ENCODE peak calls at places on chromosomes 3 and 15, in six cellular contexts. One of them, this sample, is unnamed.

GRCh38 chr3:100810671-100811070 is 101.4 kb downstream of the TFG start:
- DNase-seq in mesenchymal stem cell: peak; percentile 69
- DNase-seq in heart right ventricle: no peak
- DNase-seq in endodermal cell: no peak
- DNase-seq in adrenal gland: no peak
- DNase-seq in small intestine: no peak
- DNase-seq in this sample: no peak

GRCh38 chr3:58626841-58627579 is 39.6 kb downstream of the FAM3D start:
- DNase-seq in mesenchymal stem cell: no peak
- DNase-seq in heart right ventricle: no peak
- DNase-seq in endodermal cell: no peak
- DNase-seq in adrenal gland: no peak
- DNase-seq in small intestine: no peak
- DNase-seq in this sample: no peak

GRCh38 chr15:71743861-71744382 is 66.4 kb upstream of the NR2E3 start:
- DNase-seq in mesenchymal stem cell: peak; percentile 85
- DNase-seq in heart right ventricle: no peak
- DNase-seq in endodermal cell: peak; percentile 77
- DNase-seq in adrenal gland: peak; percentile 77
- DNase-seq in small intestine: peak; percentile 66
- DNase-seq in this sample: peak; percentile 42

GRCh38 chr3:195352895-195353488 is 82.0 kb upstream of the XXYLT1 start:
- DNase-seq in mesenchymal stem cell: peak; percentile 88
- DNase-seq in heart right ventricle: no peak
- DNase-seq in endodermal cell: no peak
- DNase-seq in adrenal gland: peak; percentile 28
- DNase-seq in small intestine: peak; percentile 2
- DNase-seq in this sample: no peak

GRCh38 chr3:175150812-175151411 is 291.8 kb downstream of the NAALADL2 start:
- DNase-seq in mesenchymal stem cell: no peak
- DNase-seq in heart right ventricle: no peak
- DNase-seq in endodermal cell: peak; percentile 48
- DNase-seq in adrenal gland: no peak
- DNase-seq in small intestine: peak; percentile 5
- DNase-seq in this sample: no peak

GRCh38 chr3:94137377-94137776 is 74.5 kb downstream of the NSUN3 start:
- DNase-seq in mesenchymal stem cell: no peak
- DNase-seq in heart right ventricle: no peak
- DNase-seq in endodermal cell: no peak
- DNase-seq in adrenal gland: no peak
- DNase-seq in small intestine: no peak
- DNase-seq in this sample: no peak

GRCh38 chr3:100252006-100252405 is 8.8 kb upstream of the TBC1D23 start:
- DNase-seq in mesenchymal stem cell: no peak
- DNase-seq in heart right ventricle: no peak
- DNase-seq in endodermal cell: no peak
- DNase-seq in adrenal gland: no peak
- DNase-seq in small intestine: no peak
- DNase-seq in this sample: no peak

GRCh38 chr3:50447290-50447840 is 56.1 kb downstream of the CACNA2D2 start:
- DNase-seq in mesenchymal stem cell: no peak
- DNase-seq in heart right ventricle: no peak
- DNase-seq in endodermal cell: no peak
- DNase-seq in adrenal gland: no peak
- DNase-seq in small intestine: peak; percentile 10
- DNase-seq in this sample: no peak

GRCh38 chr3:131231710-131232348 is 149.7 kb upstream of the NUDT16 start:
- DNase-seq in mesenchymal stem cell: no peak
- DNase-seq in heart right ventricle: no peak
- DNase-seq in endodermal cell: no peak
- DNase-seq in adrenal gland: no peak
- DNase-seq in small intestine: peak; percentile 13
- DNase-seq in this sample: no peak

GRCh38 chr3:184588776-184589175 is 27.2 kb downstream of the EPHB3 start:
- DNase-seq in mesenchymal stem cell: no peak
- DNase-seq in heart right ventricle: no peak
- DNase-seq in endodermal cell: no peak
- DNase-seq in adrenal gland: no peak
- DNase-seq in small intestine: no peak
- DNase-seq in this sample: no peak

GRCh38 chr15:61195116-61196002 is 33.7 kb downstream of the RORA start:
- DNase-seq in mesenchymal stem cell: peak; percentile 32
- DNase-seq in heart right ventricle: no peak
- DNase-seq in endodermal cell: peak; percentile 49
- DNase-seq in adrenal gland: no peak
- DNase-seq in small intestine: peak; percentile 44
- DNase-seq in this sample: no peak

GRCh38 chr15:62497356-62497755 is 332.3 kb upstream of the C2CD4B start:
- DNase-seq in mesenchymal stem cell: peak; percentile 64
- DNase-seq in heart right ventricle: no peak
- DNase-seq in endodermal cell: no peak
- DNase-seq in adrenal gland: no peak
- DNase-seq in small intestine: no peak
- DNase-seq in this sample: no peak

GRCh38 chr3:134486577-134487041 is 752 bp downstream of the CEP63 start:
- DNase-seq in mesenchymal stem cell: peak; percentile 63
- DNase-seq in heart right ventricle: no peak
- DNase-seq in endodermal cell: no peak
- DNase-seq in adrenal gland: no peak
- DNase-seq in small intestine: peak; percentile 26
- DNase-seq in this sample: no peak

GRCh38 chr15:39908186-39908585 is 11.9 kb downstream of the GPR176 start:
- DNase-seq in mesenchymal stem cell: peak; percentile 91
- DNase-seq in heart right ventricle: no peak
- DNase-seq in endodermal cell: no peak
- DNase-seq in adrenal gland: no peak
- DNase-seq in small intestine: no peak
- DNase-seq in this sample: no peak

GRCh38 chr3:123096701-123097100 is 29.9 kb downstream of the PDIA5 start:
- DNase-seq in mesenchymal stem cell: peak; percentile 68
- DNase-seq in heart right ventricle: peak; percentile 80
- DNase-seq in endodermal cell: no peak
- DNase-seq in adrenal gland: peak; percentile 81
- DNase-seq in small intestine: no peak
- DNase-seq in this sample: peak; percentile 44

GRCh38 chr15:50224606-50225005 is 40.9 kb downstream of the HDC start:
- DNase-seq in mesenchymal stem cell: peak; percentile 17
- DNase-seq in heart right ventricle: no peak
- DNase-seq in endodermal cell: no peak
- DNase-seq in adrenal gland: no peak
- DNase-seq in small intestine: no peak
- DNase-seq in this sample: no peak

GRCh38 chr3:143634991-143635390 is 213.3 kb downstream of the SLC9A9 start:
- DNase-seq in mesenchymal stem cell: no peak
- DNase-seq in heart right ventricle: no peak
- DNase-seq in endodermal cell: peak; percentile 50
- DNase-seq in adrenal gland: no peak
- DNase-seq in small intestine: peak; percentile 69
- DNase-seq in this sample: no peak

GRCh38 chr3:76554717-76555116 is 485.2 kb upstream of the ROBO2 start:
- DNase-seq in mesenchymal stem cell: peak; percentile 58
- DNase-seq in heart right ventricle: no peak
- DNase-seq in endodermal cell: no peak
- DNase-seq in adrenal gland: no peak
- DNase-seq in small intestine: no peak
- DNase-seq in this sample: no peak

GRCh38 chr3:32492684-32493436 is 9.8 kb downstream of the CMTM6 start:
- DNase-seq in mesenchymal stem cell: peak; percentile 43
- DNase-seq in heart right ventricle: no peak
- DNase-seq in endodermal cell: no peak
- DNase-seq in adrenal gland: no peak
- DNase-seq in small intestine: no peak
- DNase-seq in this sample: no peak

GRCh38 chr15:77160562-77161481 is 89.9 kb upstream of the TSPAN3 start:
- DNase-seq in mesenchymal stem cell: peak; percentile 28
- DNase-seq in heart right ventricle: no peak
- DNase-seq in endodermal cell: no peak
- DNase-seq in adrenal gland: no peak
- DNase-seq in small intestine: peak; percentile 96
- DNase-seq in this sample: no peak

GRCh38 chr3:152349397-152349796 is 80.7 kb downstream of the MBNL1 start:
- DNase-seq in mesenchymal stem cell: no peak
- DNase-seq in heart right ventricle: no peak
- DNase-seq in endodermal cell: no peak
- DNase-seq in adrenal gland: no peak
- DNase-seq in small intestine: no peak
- DNase-seq in this sample: no peak

GRCh38 chr3:12991861-12992281 is 81.4 kb downstream of the IQSEC1 start:
- DNase-seq in mesenchymal stem cell: no peak
- DNase-seq in heart right ventricle: no peak
- DNase-seq in endodermal cell: peak; percentile 53
- DNase-seq in adrenal gland: peak; percentile 72
- DNase-seq in small intestine: no peak
- DNase-seq in this sample: peak; percentile 49

GRCh38 chr3:12993623-12994356 is 79.4 kb downstream of the IQSEC1 start:
- DNase-seq in mesenchymal stem cell: peak; percentile 40
- DNase-seq in heart right ventricle: peak; percentile 50
- DNase-seq in endodermal cell: peak; percentile 81
- DNase-seq in adrenal gland: peak; percentile 57
- DNase-seq in small intestine: no peak
- DNase-seq in this sample: peak; percentile 47

GRCh38 chr3:12993022-12993622 is 80.1 kb downstream of the IQSEC1 start:
- DNase-seq in mesenchymal stem cell: peak; percentile 39
- DNase-seq in heart right ventricle: peak; percentile 48
- DNase-seq in endodermal cell: peak; percentile 94
- DNase-seq in adrenal gland: peak; percentile 67
- DNase-seq in small intestine: no peak
- DNase-seq in this sample: no peak

GRCh38 chr3:12991481-12991837 is 81.8 kb downstream of the IQSEC1 start:
- DNase-seq in mesenchymal stem cell: no peak
- DNase-seq in heart right ventricle: no peak
- DNase-seq in endodermal cell: no peak
- DNase-seq in adrenal gland: no peak
- DNase-seq in small intestine: no peak
- DNase-seq in this sample: no peak

DNA sequence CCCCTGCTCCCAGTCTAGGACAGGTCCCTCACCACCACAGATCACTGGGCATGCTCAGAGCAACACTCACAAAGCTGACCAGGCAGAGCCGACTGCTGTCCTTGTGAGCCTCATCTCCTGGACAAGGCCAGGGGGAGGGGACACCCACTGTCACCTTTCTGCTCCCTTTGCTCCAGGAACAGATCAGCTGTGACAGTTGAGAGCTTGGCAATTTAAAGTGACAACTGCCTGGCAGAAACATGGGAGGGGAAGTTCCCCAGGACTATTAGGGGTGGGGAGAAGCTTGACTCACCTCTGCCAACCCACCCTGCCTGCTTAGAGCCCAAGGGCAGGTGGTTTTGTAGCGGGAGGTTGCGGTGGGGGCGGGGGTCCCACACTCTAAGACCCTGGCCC is 80.6 kb downstream of the IQSEC1 start:
- DNase-seq in mesenchymal stem cell: no peak
- DNase-seq in heart right ventricle: no peak
- DNase-seq in endodermal cell: no peak
- DNase-seq in adrenal gland: peak; percentile 70
- DNase-seq in small intestine: no peak
- DNase-seq in this sample: no peak
- H3K27ac ChIP-seq in mesenchymal stem cell: no peak overlapping the region
- H3K27ac ChIP-seq in heart right ventricle: peak overlapping the region; percentile 85
- H3K27ac ChIP-seq in endodermal cell: no peak overlapping the region
- H3K27ac ChIP-seq in adrenal gland: peak overlapping the region; percentile 96
- H3K27ac ChIP-seq in small intestine: no peak overlapping the region
- H3K27ac ChIP-seq in this sample: peak overlapping the region; percentile 83

DNA sequence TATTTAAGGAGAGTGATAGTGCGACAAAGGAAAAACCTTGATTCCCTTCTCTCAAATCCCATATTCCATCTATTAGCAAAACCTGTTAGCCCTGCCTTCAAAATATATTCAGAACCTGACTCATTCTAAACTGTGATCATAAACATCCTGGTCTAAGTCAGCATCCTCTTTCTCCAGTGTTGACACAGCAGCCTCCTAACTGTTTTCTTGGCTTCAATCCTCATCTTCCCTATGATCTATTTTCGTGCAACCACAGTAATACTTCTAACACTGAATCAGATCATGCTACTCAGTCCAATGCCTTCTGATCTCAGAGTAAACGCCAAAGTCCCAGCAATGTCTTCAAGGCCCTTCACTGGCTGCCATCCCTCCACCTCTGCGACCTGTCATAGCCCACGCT is 785.1 kb downstream of the EDEM1 start:
- DNase-seq in mesenchymal stem cell: no peak
- DNase-seq in heart right ventricle: no peak
- DNase-seq in endodermal cell: no peak
- DNase-seq in adrenal gland: no peak
- DNase-seq in small intestine: no peak
- DNase-seq in this sample: no peak
- H3K9me3 ChIP-seq in mesenchymal stem cell: peaks cover 3% of the 10 kb centered on the region
- H3K9me3 ChIP-seq in heart right ventricle: no peaks in the 10 kb centered on the region
- H3K9me3 ChIP-seq in endodermal cell: no peaks in the 10 kb centered on the region
- H3K9me3 ChIP-seq in adrenal gland: no peaks in the 10 kb centered on the region
- H3K9me3 ChIP-seq in small intestine: no peaks in the 10 kb centered on the region
- H3K9me3 ChIP-seq in this sample: no peaks in the 10 kb centered on the region

DNA sequence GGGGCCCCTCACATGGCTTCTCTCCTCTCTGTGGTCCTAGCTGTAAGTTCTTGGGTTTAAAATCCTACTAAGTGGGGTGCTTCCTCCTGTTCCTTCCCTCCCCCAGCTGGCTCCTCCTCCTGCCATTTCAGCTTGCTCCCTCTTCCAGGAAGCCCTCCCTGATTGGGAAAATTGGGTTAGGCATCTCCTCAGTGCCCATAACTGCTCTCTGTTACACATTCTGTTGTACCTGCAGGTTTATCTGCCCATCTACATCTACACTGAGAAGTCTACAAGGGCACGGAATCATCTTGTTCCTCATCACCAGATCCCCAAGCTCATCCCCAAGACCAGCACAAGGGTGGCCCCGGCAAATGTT is 4.0 kb downstream of the SEMA7A start:
- DNase-seq in mesenchymal stem cell: no peak
- DNase-seq in heart right ventricle: no peak
- DNase-seq in endodermal cell: no peak
- DNase-seq in adrenal gland: no peak
- DNase-seq in small intestine: no peak
- DNase-seq in this sample: no peak
- H3K4me1 ChIP-seq in mesenchymal stem cell: peaks cover 68% of the 10 kb centered on the region
- H3K4me1 ChIP-seq in heart right ventricle: peaks cover 16% of the 10 kb centered on the region
- H3K4me1 ChIP-seq in endodermal cell: peaks cover 6% of the 10 kb centered on the region
- H3K4me1 ChIP-seq in adrenal gland: peaks cover 13% of the 10 kb centered on the region
- H3K4me1 ChIP-seq in small intestine: no peaks in the 10 kb centered on the region
- H3K4me1 ChIP-seq in this sample: peaks cover 4% of the 10 kb centered on the region

GRCh38 chr15:96358795-96359190 is 28.3 kb downstream of the NR2F2 start:
- DNase-seq in mesenchymal stem cell: no peak
- DNase-seq in heart right ventricle: no peak
- DNase-seq in endodermal cell: no peak
- DNase-seq in adrenal gland: no peak
- DNase-seq in small intestine: no peak
- DNase-seq in this sample: no peak

GRCh38 chr15:96361309-96362000 is 31.0 kb downstream of the NR2F2 start:
- DNase-seq in mesenchymal stem cell: no peak
- DNase-seq in heart right ventricle: no peak
- DNase-seq in endodermal cell: peak; percentile 74
- DNase-seq in adrenal gland: no peak
- DNase-seq in small intestine: no peak
- DNase-seq in this sample: no peak

GRCh38 chr15:96360581-96361308 is 30.2 kb downstream of the NR2F2 start:
- DNase-seq in mesenchymal stem cell: peak; percentile 29
- DNase-seq in heart right ventricle: no peak
- DNase-seq in endodermal cell: peak; percentile 90
- DNase-seq in adrenal gland: no peak
- DNase-seq in small intestine: no peak
- DNase-seq in this sample: no peak

GRCh38 chr15:96359371-96359771 is 28.9 kb downstream of the NR2F2 start:
- DNase-seq in mesenchymal stem cell: peak; percentile 34
- DNase-seq in heart right ventricle: no peak
- DNase-seq in endodermal cell: peak; percentile 61
- DNase-seq in adrenal gland: no peak
- DNase-seq in small intestine: no peak
- DNase-seq in this sample: no peak

GRCh38 chr15:96359772-96360498 is 29.4 kb downstream of the NR2F2 start:
- DNase-seq in mesenchymal stem cell: peak; percentile 76
- DNase-seq in heart right ventricle: peak; percentile 42
- DNase-seq in endodermal cell: peak; percentile 83
- DNase-seq in adrenal gland: no peak
- DNase-seq in small intestine: no peak
- DNase-seq in this sample: no peak
- H3K27ac ChIP-seq in mesenchymal stem cell: no peak overlapping the region
- H3K27ac ChIP-seq in heart right ventricle: peak overlapping the region; percentile 60
- H3K27ac ChIP-seq in endodermal cell: no peak overlapping the region
- H3K27ac ChIP-seq in adrenal gland: peak overlapping the region; percentile 67
- H3K27ac ChIP-seq in small intestine: no peak overlapping the region
- H3K27ac ChIP-seq in this sample: peak overlapping the region; percentile 30

This sample was measured in psoas muscle.